ENCODE peak calls at places on chromosome 3, in ten cellular contexts. X is mammary epithelial cell, K is cardiac muscle cell, U is psoas muscle, P is ovary, Q is SK-N-MC, B is Panc1, T is aorta, N is gastrocnemius medialis, Y is tibial artery. J is an unnamed sample. For H3K36me3, the result is how much of the 10 kb centered on the place peaks cover.

GRCh38 chr3:124217542-124217941 is 225.6 kb upstream of the ROPN1 start:
- DNase-seq in X (peak), K (peak), U (no peak), P (no peak), Q (peak), B (no peak), T (no peak), N (no peak), Y (no peak), J (peak)

GRCh38 chr3:182904164-182904563 is 76.2 kb downstream of the DCUN1D1 start:
- DNase-seq in X (no peak), K (no peak), U (no peak), P (no peak), Q (no peak), B (no peak), T (no peak), N (no peak), Y (no peak), J (no peak)

GRCh38 chr3:70358978-70359580 is 46.6 kb upstream of the MDFIC2 start:
- DNase-seq in X (peak), K (peak), U (no peak), P (no peak), Q (no peak), B (peak), T (no peak), N (no peak), Y (no peak), J (no peak)

GRCh38 chr3:196412704-196413103 is 19.5 kb downstream of the UBXN7 start:
- DNase-seq in X (no peak), K (no peak), U (no peak), P (no peak), Q (no peak), B (no peak), T (no peak), N (no peak), Y (no peak), J (no peak)

GRCh38 chr3:167057586-167057985 is 322.5 kb downstream of the ZBBX start:
- DNase-seq in X (no peak), K (no peak), U (no peak), P (no peak), Q (no peak), B (no peak), T (no peak), N (no peak), Y (no peak), J (no peak)

GRCh38 chr3:39107874-39108308 is 411 bp downstream of the TTC21A start:
- DNase-seq in X (no peak), K (no peak), U (no peak), P (no peak), Q (no peak), B (no peak), T (no peak), N (no peak), Y (no peak), J (no peak)

GRCh38 chr3:154775821-154776548 is 304.1 kb upstream of the MME start:
- DNase-seq in X (no peak), K (no peak), U (no peak), P (no peak), Q (no peak), B (no peak), T (no peak), N (peak), Y (no peak), J (no peak)

GRCh38 chr3:13612829-13613228 is 63.9 kb downstream of the FBLN2 start:
- DNase-seq in X (peak), K (peak), U (peak), P (no peak), Q (no peak), B (no peak), T (peak), N (peak), Y (peak), J (peak)

GRCh38 chr3:127455541-127456450 is 134.7 kb downstream of the TPRA1 start:
- DNase-seq in X (peak), K (peak), U (peak), P (peak), Q (no peak), B (no peak), T (peak), N (peak), Y (peak), J (peak)

GRCh38 chr3:133293397-133294107 is 106.3 kb upstream of the BFSP2 start:
- DNase-seq in X (no peak), K (no peak), U (no peak), P (no peak), Q (no peak), B (no peak), T (no peak), N (no peak), Y (no peak), J (no peak)

GRCh38 chr3:159629329-159630084 is 359.1 kb upstream of the IL12A start:
- DNase-seq in X (no peak), K (no peak), U (no peak), P (no peak), Q (no peak), B (no peak), T (no peak), N (no peak), Y (no peak), J (no peak)

GRCh38 chr3:13002398-13003124 is 70.7 kb downstream of the IQSEC1 start:
- DNase-seq in X (no peak), K (no peak), U (no peak), P (no peak), Q (no peak), B (no peak), T (no peak), N (no peak), Y (no peak), J (no peak)

GRCh38 chr3:60579734-60580133 is 671.5 kb downstream of the FHIT start:
- DNase-seq in X (peak), K (peak), U (no peak), P (no peak), Q (no peak), B (no peak), T (no peak), N (no peak), Y (no peak), J (no peak)

GRCh38 chr3:57029924-57030323 is 30.5 kb upstream of the SPATA12 start:
- DNase-seq in X (no peak), K (no peak), U (no peak), P (no peak), Q (no peak), B (no peak), T (no peak), N (no peak), Y (no peak), J (no peak)

GRCh38 chr3:160010578-160010977 is 21.9 kb downstream of the IL12A start:
- DNase-seq in X (no peak), K (no peak), U (no peak), P (no peak), Q (no peak), B (no peak), T (no peak), N (no peak), Y (no peak), J (no peak)

GRCh38 chr3:144142151-144142855 is 170.7 kb downstream of the DIPK2A start:
- DNase-seq in X (peak), K (peak), U (no peak), P (peak), Q (no peak), B (no peak), T (no peak), N (no peak), Y (no peak), J (no peak)

GRCh38 chr3:93934366-93935046 is 39.2 kb downstream of the PROS1 start:
- DNase-seq in X (no peak), K (no peak), U (no peak), P (no peak), Q (no peak), B (no peak), T (no peak), N (no peak), Y (no peak), J (no peak)

DNA sequence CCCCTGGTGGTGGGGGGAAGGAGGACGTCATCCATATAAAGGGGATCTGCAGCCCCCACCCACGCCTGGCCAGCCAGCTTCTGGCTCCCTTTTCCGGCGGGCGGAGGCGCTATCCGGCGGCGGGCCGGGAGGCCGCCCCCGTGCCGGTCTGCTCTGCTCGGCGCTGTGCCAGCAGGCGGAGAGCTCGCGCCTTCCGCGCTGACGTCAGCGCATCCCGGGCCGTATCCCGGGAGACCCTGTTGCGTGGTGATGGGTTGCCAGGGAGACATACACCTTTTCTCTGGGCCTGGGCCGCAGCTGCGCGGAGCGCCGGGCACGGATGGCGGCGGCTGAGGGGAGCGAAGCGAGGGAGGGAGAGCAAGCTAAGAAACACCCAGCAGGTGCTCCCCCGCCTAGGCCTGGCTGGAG is 1.1 kb downstream of the FAM131A start:
- DNase-seq in X (no peak), K (peak), U (peak), P (peak), Q (no peak), B (no peak), T (peak), N (peak), Y (peak), J (peak)
- H3K4me3 ChIP-seq in X (no peak), K (no peak), U (peak), P (peak), Q (no peak), B (no peak), T (peak), N (peak), Y (peak), J (peak)

GRCh38 chr3:172074027-172074426 is 34.6 kb downstream of the FNDC3B start:
- DNase-seq in X (no peak), K (no peak), U (no peak), P (no peak), Q (no peak), B (no peak), T (no peak), N (no peak), Y (no peak), J (no peak)
- H3K27ac ChIP-seq in X (no peak), K (peak), U (peak), P (no peak), Q (no peak), B (peak), T (no peak), N (peak), Y (peak), J (peak)

GRCh38 chr3:122695927-122696561 is 15.4 kb downstream of the PARP14 start:
- DNase-seq in X (no peak), K (no peak), U (no peak), P (no peak), Q (no peak), B (no peak), T (no peak), N (no peak), Y (no peak), J (no peak)

GRCh38 chr3:122697952-122698625 is 17.4 kb downstream of the PARP14 start:
- DNase-seq in X (peak), K (no peak), U (no peak), P (no peak), Q (no peak), B (no peak), T (no peak), N (no peak), Y (no peak), J (no peak)

GRCh38 chr3:122694966-122695365 is 14.3 kb downstream of the PARP14 start:
- DNase-seq in X (no peak), K (no peak), U (no peak), P (no peak), Q (no peak), B (no peak), T (no peak), N (no peak), Y (no peak), J (no peak)

GRCh38 chr3:122705379-122705778 is 24.7 kb downstream of the PARP14 start:
- DNase-seq in X (no peak), K (no peak), U (no peak), P (no peak), Q (no peak), B (no peak), T (no peak), N (no peak), Y (no peak), J (no peak)

GRCh38 chr3:122700193-122700592 is 19.6 kb downstream of the PARP14 start:
- DNase-seq in X (no peak), K (no peak), U (no peak), P (no peak), Q (no peak), B (no peak), T (no peak), N (no peak), Y (no peak), J (no peak)
- H3K36me3 ChIP-seq in X (under half), K (under half), U (half or more), P (under half), Q (under half), B (under half), T (under half), N (under half), Y (half or more), J (half or more)

GRCh38 chr3:15205934-15206661 is at the start of gene CAPN7:
- DNase-seq in X (peak), K (peak), U (peak), P (peak), Q (no peak), B (no peak), T (peak), N (peak), Y (peak), J (peak)

GRCh38 chr3:15211934-15212333 is 5.9 kb downstream of the CAPN7 start:
- DNase-seq in X (no peak), K (no peak), U (no peak), P (no peak), Q (no peak), B (no peak), T (no peak), N (no peak), Y (no peak), J (no peak)

GRCh38 chr3:15205482-15205933 is 538 bp upstream of the CAPN7 start:
- DNase-seq in X (no peak), K (no peak), U (no peak), P (no peak), Q (no peak), B (no peak), T (no peak), N (no peak), Y (no peak), J (no peak)

GRCh38 chr3:15206662-15207576 is 873 bp downstream of the CAPN7 start:
- DNase-seq in X (peak), K (peak), U (peak), P (peak), Q (no peak), B (no peak), T (no peak), N (peak), Y (peak), J (peak)

DNA sequence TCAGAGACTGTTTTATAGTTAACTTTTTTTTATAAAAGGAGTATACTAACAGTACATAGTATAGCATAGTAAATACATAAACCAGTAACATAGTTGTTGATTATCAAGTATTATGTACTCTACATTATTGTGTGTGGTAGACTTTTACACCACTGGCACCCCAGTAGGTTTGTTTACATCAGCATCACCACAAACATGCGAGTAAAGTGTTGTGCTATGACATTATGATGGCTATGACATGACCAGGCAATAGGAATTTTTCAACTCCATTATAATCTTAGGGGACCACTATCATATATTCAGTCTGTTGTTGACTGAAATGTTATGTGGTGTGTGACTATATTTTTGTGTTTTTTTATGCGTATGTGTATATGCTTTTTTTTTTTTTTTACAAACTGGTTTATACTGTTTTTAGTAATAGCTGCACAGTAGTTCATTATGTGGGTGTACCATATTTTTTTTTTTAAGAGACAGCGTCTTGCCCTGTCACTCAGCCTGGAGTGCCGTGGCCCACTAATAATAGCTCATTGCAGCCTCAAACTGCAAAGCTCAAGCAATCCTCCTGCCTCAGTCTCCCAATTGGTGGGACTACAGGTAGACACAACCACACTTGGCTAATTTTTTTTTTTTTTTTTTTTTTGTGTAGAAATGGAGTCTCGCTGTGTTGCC is 1.9 kb downstream of the CAPN7 start:
- DNase-seq in X (no peak), K (no peak), U (no peak), P (no peak), Q (no peak), B (no peak), T (no peak), N (no peak), Y (no peak), J (no peak)
- H3K4me3 ChIP-seq in X (peak), K (peak), U (peak), P (peak), Q (peak), B (peak), T (peak), N (peak), Y (peak), J (peak)

GRCh38 chr3:99934984-99935797 is 117.5 kb downstream of the CMSS1 start:
- DNase-seq in X (peak), K (peak), U (no peak), P (no peak), Q (no peak), B (no peak), T (no peak), N (no peak), Y (no peak), J (no peak)
- H3K27ac ChIP-seq in X (peak), K (no peak), U (peak), P (no peak), Q (no peak), B (peak), T (peak), N (peak), Y (peak), J (peak)

GRCh38 chr3:53215816-53216215 is 40.0 kb downstream of the TKT start:
- DNase-seq in X (no peak), K (no peak), U (no peak), P (no peak), Q (no peak), B (no peak), T (no peak), N (no peak), Y (no peak), J (no peak)

GRCh38 chr3:53219897-53220483 is 35.8 kb downstream of the TKT start:
- DNase-seq in X (peak), K (peak), U (peak), P (peak), Q (no peak), B (peak), T (peak), N (peak), Y (peak), J (peak)

GRCh38 chr3:53217175-53217574 is 38.6 kb downstream of the TKT start:
- DNase-seq in X (no peak), K (no peak), U (no peak), P (no peak), Q (no peak), B (no peak), T (peak), N (no peak), Y (no peak), J (no peak)

GRCh38 chr3:53218136-53218535 is 37.7 kb downstream of the TKT start:
- DNase-seq in X (no peak), K (no peak), U (no peak), P (no peak), Q (no peak), B (no peak), T (peak), N (no peak), Y (no peak), J (no peak)

GRCh38 chr3:53216723-53217122 is 39.1 kb downstream of the TKT start:
- DNase-seq in X (no peak), K (no peak), U (no peak), P (no peak), Q (no peak), B (no peak), T (no peak), N (no peak), Y (no peak), J (no peak)
- H3K36me3 ChIP-seq in X (under half), K (under half), U (under half), P (under half), Q (under half), B (under half), T (under half), N (under half), Y (under half), J (under half)

GRCh38 chr3:152554980-152555379 is 280.0 kb upstream of the P2RY1 start:
- DNase-seq in X (no peak), K (peak), U (no peak), P (no peak), Q (no peak), B (no peak), T (no peak), N (peak), Y (peak), J (no peak)
- H3K4me3 ChIP-seq in X (no peak), K (no peak), U (no peak), P (no peak), Q (no peak), B (no peak), T (no peak), N (no peak), Y (no peak), J (no peak)

J was measured in left ventricle myocardium inferior.